ENCODE peak calls at places on chromosomes 11 and 22, in seven cellular contexts. K, V, I, W, L, G and N are unnamed samples.

GRCh38 chr11:73409431-73409830 is 33.2 kb downstream of the RELT start:
- DNase-seq in K (no peak), V (no peak), I (no peak), W (no peak), L (no peak), G (no peak), N (no peak)

GRCh38 chr22:25120093-25120561 is 79.5 kb upstream of the CRYBB3 start:
- DNase-seq in K (peak), V (peak), I (no peak), W (no peak), L (no peak), G (no peak), N (no peak)

GRCh38 chr11:72621008-72621610 is 53.1 kb downstream of the PDE2A start:
- DNase-seq in K (no peak), V (no peak), I (no peak), W (no peak), L (no peak), G (no peak), N (no peak)

GRCh38 chr22:24996420-24996952 is 44.0 kb downstream of the KIAA1671 start:
- DNase-seq in K (peak), V (no peak), I (peak), W (peak), L (peak), G (peak), N (no peak)

GRCh38 chr11:74577624-74578396 is 14.6 kb upstream of the POLD3 start:
- DNase-seq in K (no peak), V (no peak), I (no peak), W (peak), L (no peak), G (peak), N (no peak)

GRCh38 chr11:120244966-120245365 is 5.0 kb downstream of the POU2F3 start:
- DNase-seq in K (no peak), V (no peak), I (no peak), W (no peak), L (no peak), G (no peak), N (no peak)

GRCh38 chr22:28909375-28909774 is 26.0 kb downstream of the ZNRF3 start:
- DNase-seq in K (no peak), V (no peak), I (no peak), W (no peak), L (no peak), G (peak), N (no peak)

GRCh38 chr22:48338793-48339705 is 1488.6 kb downstream of the BRD1 start:
- DNase-seq in K (no peak), V (no peak), I (no peak), W (no peak), L (peak), G (no peak), N (no peak)

GRCh38 chr22:42581762-42582716 is 28.3 kb downstream of the SERHL2 start:
- DNase-seq in K (peak), V (peak), I (peak), W (peak), L (peak), G (peak), N (peak)

GRCh38 chr11:132026746-132027145 is 656.3 kb downstream of the NTM start:
- DNase-seq in K (no peak), V (no peak), I (no peak), W (no peak), L (no peak), G (no peak), N (no peak)

GRCh38 chr11:33723238-33723881 is 12.9 kb downstream of the CD59 start:
- DNase-seq in K (peak), V (no peak), I (peak), W (peak), L (no peak), G (peak), N (peak)

GRCh38 chr22:44372611-44373010 is 59.9 kb upstream of the SHISAL1 start:
- DNase-seq in K (no peak), V (peak), I (no peak), W (no peak), L (no peak), G (no peak), N (no peak)

GRCh38 chr11:107778839-107779517 is 67.1 kb upstream of the SLN start:
- DNase-seq in K (no peak), V (no peak), I (no peak), W (no peak), L (no peak), G (no peak), N (no peak)

GRCh38 chr22:23405366-23405851 is 174.7 kb downstream of the IGLL1 start:
- DNase-seq in K (no peak), V (no peak), I (no peak), W (no peak), L (no peak), G (no peak), N (no peak)

GRCh38 chr11:77081976-77082836 is 15.4 kb downstream of the CAPN5 start:
- DNase-seq in K (no peak), V (no peak), I (no peak), W (no peak), L (no peak), G (no peak), N (no peak)

GRCh38 chr11:66339163-66339675 is 3.0 kb upstream of the RIN1 start:
- DNase-seq in K (no peak), V (no peak), I (no peak), W (no peak), L (no peak), G (no peak), N (peak)
- TF ChIP-seq CTCF in K (no peak), V (no peak), I (no peak), W (no peak), L (no peak), G (no peak), N (no peak)

GRCh38 chr22:39598017-39598965 is 27.7 kb downstream of the CACNA1I start:
- DNase-seq in K (peak), V (peak), I (no peak), W (no peak), L (peak), G (no peak), N (no peak)
- TF ChIP-seq CTCF in K (no peak), V (no peak), I (no peak), W (peak), L (peak), G (no peak), N (no peak)

DNA sequence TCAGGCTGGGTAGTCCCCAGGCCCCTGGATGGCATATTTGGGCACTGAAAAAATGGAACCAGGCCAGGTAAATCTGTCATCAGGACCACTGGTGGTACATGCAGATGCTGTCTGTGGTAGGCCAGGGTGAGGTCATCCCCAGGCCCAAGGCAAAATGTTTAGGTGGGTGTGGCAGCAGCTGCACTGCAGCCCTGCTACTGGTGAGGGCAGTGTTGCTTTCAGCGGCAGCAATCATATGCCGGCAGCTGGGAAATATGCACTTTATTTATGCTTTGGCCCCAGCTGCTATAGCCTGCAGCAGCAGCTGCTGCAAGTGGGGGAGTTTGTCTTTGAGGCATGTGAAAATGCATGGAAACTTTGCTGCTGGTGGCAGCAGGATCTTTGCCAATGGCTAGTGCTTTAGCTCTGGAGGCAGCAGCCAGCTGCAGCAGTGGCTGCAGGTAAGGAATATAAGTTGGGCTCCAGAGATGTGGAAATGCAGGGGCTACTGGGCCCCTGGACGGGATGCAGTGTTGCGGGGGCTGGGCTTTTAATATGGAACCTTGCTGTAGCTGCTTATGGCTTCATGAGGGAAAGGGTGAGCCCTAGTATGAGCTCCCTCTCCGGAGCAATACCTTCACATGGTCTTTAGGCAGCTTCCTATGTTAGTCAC is 365.7 kb upstream of the CADM1 start:
- DNase-seq in K (peak), V (peak), I (peak), W (peak), L (peak), G (no peak), N (no peak)
- TF ChIP-seq CTCF in K (peak), V (peak), I (peak), W (peak), L (peak), G (no peak), N (no peak)

GRCh38 chr11:57530596-57531507 is at the start of gene TIMM10:
- DNase-seq in K (peak), V (peak), I (peak), W (peak), L (peak), G (peak), N (peak)
- TF ChIP-seq CTCF in K (no peak), V (no peak), I (no peak), W (no peak), L (no peak), G (no peak), N (no peak)

DNA sequence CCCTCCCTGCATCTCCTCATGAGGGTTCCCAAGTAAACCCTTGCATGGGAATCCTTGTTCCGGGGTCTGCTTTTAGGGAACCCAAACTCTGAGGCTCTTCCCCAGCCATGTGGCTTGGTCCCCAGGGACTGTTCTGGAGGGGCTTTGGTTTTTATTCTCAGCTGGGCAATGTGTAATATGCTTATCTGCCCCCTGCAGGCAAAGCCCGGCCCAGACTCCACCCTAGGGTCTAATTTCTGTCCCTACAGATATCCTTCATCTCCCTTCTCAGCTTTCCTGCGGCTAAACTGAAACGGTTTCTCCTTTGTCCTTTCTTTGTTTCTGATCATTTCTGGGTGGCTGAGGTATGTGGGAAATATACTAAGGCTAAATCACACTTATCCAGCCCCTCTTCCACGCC is 37.1 kb downstream of the TST start:
- DNase-seq in K (no peak), V (no peak), I (no peak), W (no peak), L (no peak), G (no peak), N (no peak)
- TF ChIP-seq CTCF in K (no peak), V (no peak), I (no peak), W (no peak), L (no peak), G (no peak), N (peak)

GRCh38 chr11:43812471-43812870 is 68.2 kb upstream of the ALKBH3 start:
- DNase-seq in K (no peak), V (no peak), I (no peak), W (no peak), L (no peak), G (no peak), N (no peak)

GRCh38 chr11:43806976-43807375 is 73.7 kb upstream of the ALKBH3 start:
- DNase-seq in K (no peak), V (no peak), I (no peak), W (no peak), L (no peak), G (no peak), N (no peak)

DNA sequence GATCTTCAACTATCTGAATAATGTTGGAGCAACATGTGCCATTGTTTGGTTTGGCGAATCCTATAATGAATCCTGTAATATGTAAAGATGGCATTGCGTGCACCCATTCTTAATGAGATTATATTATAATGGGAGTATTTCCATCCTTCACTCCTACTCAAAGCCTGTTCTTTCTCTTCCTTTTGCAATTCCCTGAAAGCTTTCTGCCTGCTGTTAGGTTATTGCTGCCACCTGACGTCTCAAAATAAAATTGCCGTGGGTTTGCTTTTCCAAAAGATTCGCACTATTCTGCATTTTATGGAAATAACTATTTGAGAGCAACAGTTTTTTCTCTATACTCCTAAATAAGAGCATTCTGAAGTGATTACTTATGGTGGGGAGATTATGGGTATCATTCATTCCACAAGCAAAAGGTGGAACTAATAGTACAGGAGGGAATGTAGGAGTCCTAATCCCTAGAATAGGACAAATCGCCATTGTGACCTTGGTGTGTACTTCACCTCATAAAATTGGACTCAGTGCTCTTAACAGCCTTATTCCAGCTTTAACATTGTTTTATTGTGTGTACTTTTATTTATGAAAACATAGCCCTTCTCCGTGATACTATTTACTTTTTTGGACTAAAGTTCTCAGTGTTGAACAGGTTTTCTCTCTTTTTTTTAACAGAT is 69.6 kb upstream of the ALKBH3 start:
- DNase-seq in K (no peak), V (no peak), I (peak), W (no peak), L (no peak), G (peak), N (no peak)
- TF ChIP-seq CTCF in K (peak), V (no peak), I (peak), W (peak), L (no peak), G (peak), N (no peak)

GRCh38 chr11:61669417-61669816 is 10.8 kb upstream of the DAGLA start:
- DNase-seq in K (no peak), V (no peak), I (no peak), W (no peak), L (no peak), G (no peak), N (no peak)

GRCh38 chr11:61667684-61668320 is 12.4 kb upstream of the DAGLA start:
- DNase-seq in K (no peak), V (no peak), I (no peak), W (no peak), L (no peak), G (no peak), N (no peak)

GRCh38 chr11:61670626-61671025 is 9.6 kb upstream of the DAGLA start:
- DNase-seq in K (no peak), V (no peak), I (no peak), W (no peak), L (no peak), G (no peak), N (no peak)

GRCh38 chr11:61675826-61676225 is 4.4 kb upstream of the DAGLA start:
- DNase-seq in K (no peak), V (no peak), I (no peak), W (no peak), L (no peak), G (no peak), N (no peak)

GRCh38 chr11:61671527-61671926 is 8.7 kb upstream of the DAGLA start:
- DNase-seq in K (peak), V (no peak), I (no peak), W (no peak), L (no peak), G (no peak), N (no peak)
- TF ChIP-seq CTCF in K (peak), V (peak), I (peak), W (peak), L (peak), G (peak), N (peak)

DNA sequence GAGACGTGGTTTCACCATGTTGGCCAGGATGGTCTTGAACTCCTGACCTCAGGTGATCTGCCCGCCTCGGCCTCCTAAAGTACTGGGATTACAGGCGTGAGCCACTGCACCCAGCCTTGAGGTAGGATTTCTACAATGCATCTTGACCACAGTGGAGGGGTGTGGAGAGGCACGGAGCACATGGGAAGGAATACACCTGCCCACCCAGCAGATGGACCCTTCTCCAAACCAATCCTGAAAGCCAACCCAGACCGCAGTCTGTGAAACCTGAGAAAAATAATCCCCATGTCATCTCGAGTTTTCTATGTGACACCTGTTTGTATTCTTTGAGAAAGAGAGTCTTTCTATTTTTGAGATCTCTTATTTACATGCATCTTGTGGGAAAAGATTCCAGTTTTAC is 32.5 kb downstream of the LGR4 start:
- DNase-seq in K (no peak), V (no peak), I (no peak), W (no peak), L (no peak), G (no peak), N (no peak)
- TF ChIP-seq CTCF in K (no peak), V (no peak), I (no peak), W (no peak), L (no peak), G (no peak), N (no peak)

GRCh38 chr11:43987384-43988039 is 45.1 kb downstream of the C11orf96 start:
- DNase-seq in K (peak), V (peak), I (peak), W (peak), L (no peak), G (peak), N (peak)

GRCh38 chr11:43986881-43987280 is 44.4 kb downstream of the C11orf96 start:
- DNase-seq in K (no peak), V (no peak), I (no peak), W (no peak), L (no peak), G (no peak), N (no peak)

GRCh38 chr11:43986327-43986726 is 43.9 kb downstream of the C11orf96 start:
- DNase-seq in K (no peak), V (no peak), I (no peak), W (no peak), L (no peak), G (no peak), N (no peak)

GRCh38 chr11:43989162-43989961 is 46.9 kb downstream of the C11orf96 start:
- DNase-seq in K (no peak), V (peak), I (no peak), W (no peak), L (no peak), G (no peak), N (no peak)

GRCh38 chr11:43988040-43988793 is 45.8 kb downstream of the C11orf96 start:
- DNase-seq in K (no peak), V (no peak), I (peak), W (peak), L (no peak), G (peak), N (no peak)
- TF ChIP-seq CTCF in K (no peak), V (no peak), I (peak), W (peak), L (no peak), G (peak), N (peak)

GRCh38 chr22:37289156-37289735 is 6.9 kb downstream of the CYTH4 start:
- DNase-seq in K (no peak), V (no peak), I (no peak), W (no peak), L (no peak), G (no peak), N (no peak)

GRCh38 chr22:37284807-37285355 is 2.6 kb downstream of the CYTH4 start:
- DNase-seq in K (no peak), V (peak), I (no peak), W (no peak), L (no peak), G (no peak), N (no peak)

GRCh38 chr22:37288521-37288920 is 6.2 kb downstream of the CYTH4 start:
- DNase-seq in K (no peak), V (no peak), I (no peak), W (no peak), L (no peak), G (no peak), N (no peak)

GRCh38 chr22:37285937-37286336 is 3.6 kb downstream of the CYTH4 start:
- DNase-seq in K (no peak), V (no peak), I (no peak), W (no peak), L (no peak), G (no peak), N (no peak)

GRCh38 chr22:37287550-37287951 is 5.2 kb downstream of the CYTH4 start:
- DNase-seq in K (no peak), V (no peak), I (no peak), W (no peak), L (no peak), G (no peak), N (no peak)
- TF ChIP-seq CTCF in K (no peak), V (no peak), I (no peak), W (no peak), L (peak), G (no peak), N (no peak)